ENCODE peak calls at places on chromosomes 13 and 19, in nine cellular contexts. Z is CD4-positive, alpha-beta T cell; N is cardiac muscle cell; S is fibroblast of pulmonary artery; K is progenitor cell of endocrine pancreas; I is nephron progenitor cell; E is neural progenitor cell; H is neural crest cell; R is Calu3. V is an unnamed sample.

GRCh38 chr19:17246681-17247425 is 1.1 kb upstream of the NR2F6 start:
- DNase-seq in Z (no peak), N (peak; percentile 29), S (no peak), K (peak; percentile 33), I (peak; percentile 49), E (no peak), H (no peak), R (no peak), V (no peak)

GRCh38 chr13:113475911-113476310 is 14.6 kb downstream of the DCUN1D2 start:
- DNase-seq in Z (no peak), N (no peak), S (no peak), K (no peak), I (no peak), E (no peak), H (no peak), R (no peak), V (no peak)

GRCh38 chr19:53847555-53847954 is 20.1 kb upstream of the MYADM start:
- DNase-seq in Z (no peak), N (no peak), S (no peak), K (no peak), I (no peak), E (no peak), H (no peak), R (no peak), V (no peak)

GRCh38 chr19:47854459-47854858 is 4.6 kb upstream of the TPRX2 start:
- DNase-seq in Z (no peak), N (no peak), S (no peak), K (no peak), I (no peak), E (no peak), H (no peak), R (no peak), V (no peak)

GRCh38 chr13:51113969-51114368 is 2.9 kb upstream of the C13orf42 start:
- DNase-seq in Z (no peak), N (no peak), S (no peak), K (no peak), I (no peak), E (no peak), H (no peak), R (no peak), V (no peak)

GRCh38 chr19:8023371-8023770 is 17.9 kb upstream of the ELAVL1 start:
- DNase-seq in Z (no peak), N (no peak), S (no peak), K (no peak), I (no peak), E (no peak), H (no peak), R (no peak), V (no peak)

GRCh38 chr19:6521718-6522646 is 8.8 kb upstream of the TNFSF9 start:
- DNase-seq in Z (peak; percentile 18), N (peak; percentile 41), S (peak; percentile 36), K (no peak), I (no peak), E (no peak), H (no peak), R (no peak), V (no peak)

GRCh38 chr13:21123956-21124355 is 52.4 kb downstream of the SKA3 start:
- DNase-seq in Z (no peak), N (no peak), S (no peak), K (no peak), I (no peak), E (no peak), H (no peak), R (no peak), V (no peak)

GRCh38 chr19:31675187-31675913 is 326.1 kb upstream of the TSHZ3 start:
- DNase-seq in Z (no peak), N (peak; percentile 61), S (peak; percentile 6), K (no peak), I (no peak), E (no peak), H (no peak), R (no peak), V (no peak)

GRCh38 chr13:112842343-112842856 is 126.6 kb upstream of the MCF2L start:
- DNase-seq in Z (no peak), N (peak; percentile 84), S (peak; percentile 43), K (no peak), I (peak; percentile 16), E (peak; percentile 71), H (no peak), R (no peak), V (peak; percentile 47)

GRCh38 chr19:29084266-29084665 is 128.7 kb downstream of the UQCRFS1 start:
- DNase-seq in Z (no peak), N (peak; percentile 7), S (no peak), K (peak; percentile 19), I (peak; percentile 40), E (peak; percentile 46), H (peak; percentile 28), R (peak; percentile 54), V (peak; percentile 50)
- TF ChIP-seq CTCF in Z (no peak), N (peak; percentile 12), S (no peak), K (peak; percentile 61), I (peak; percentile 41), E (peak; percentile 59), H (peak; percentile 49), R (peak; percentile 51), V (peak; percentile 61)

DNA sequence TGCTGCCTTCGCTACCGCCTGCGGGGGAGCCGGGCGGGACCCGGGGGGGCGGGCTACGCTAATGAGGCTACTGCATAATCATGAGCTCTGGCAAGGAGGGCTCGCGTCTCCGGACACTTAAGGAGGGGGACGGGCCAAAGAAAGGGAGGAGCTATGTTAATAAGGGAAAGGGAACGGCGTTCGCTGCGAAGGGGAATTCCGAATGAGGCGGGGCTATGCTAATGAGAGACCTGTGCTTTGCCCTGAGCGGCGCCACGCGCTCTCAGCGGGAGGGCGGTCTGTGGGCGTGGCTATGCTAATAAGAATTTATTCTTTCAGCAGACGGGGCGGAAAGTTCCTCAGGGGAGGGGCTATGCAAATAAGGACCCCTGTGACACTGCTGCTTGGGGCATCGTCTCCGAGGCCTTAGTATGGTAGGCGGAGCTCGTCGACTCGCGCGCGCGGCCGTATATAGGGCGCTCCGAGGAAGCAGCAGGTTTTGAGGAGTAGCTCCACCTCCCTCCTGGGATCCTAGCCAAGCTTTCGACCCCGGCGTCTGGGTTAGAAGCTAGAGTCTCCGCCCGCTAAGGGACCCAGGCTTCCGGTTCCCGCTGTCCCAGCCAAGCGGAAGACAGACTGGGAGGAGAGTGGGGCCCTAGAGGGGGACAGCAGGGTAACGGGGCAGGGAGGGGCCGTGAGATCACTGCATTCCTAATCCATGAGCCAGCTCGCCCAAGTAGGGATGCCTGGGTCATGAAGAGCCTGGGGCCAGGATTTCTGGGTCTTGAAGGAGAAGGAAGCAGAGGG is at the start of gene RRAS:
- DNase-seq in Z (peak; percentile 99), N (peak; percentile 100), S (peak; percentile 100), K (peak; percentile 98), I (peak; percentile 100), E (peak; percentile 100), H (peak; percentile 99), R (peak; percentile 100), V (peak; percentile 99)
- TF ChIP-seq CTCF in Z (no peak), N (no peak), S (no peak), K (no peak), I (no peak), E (no peak), H (no peak), R (no peak), V (no peak)

DNA sequence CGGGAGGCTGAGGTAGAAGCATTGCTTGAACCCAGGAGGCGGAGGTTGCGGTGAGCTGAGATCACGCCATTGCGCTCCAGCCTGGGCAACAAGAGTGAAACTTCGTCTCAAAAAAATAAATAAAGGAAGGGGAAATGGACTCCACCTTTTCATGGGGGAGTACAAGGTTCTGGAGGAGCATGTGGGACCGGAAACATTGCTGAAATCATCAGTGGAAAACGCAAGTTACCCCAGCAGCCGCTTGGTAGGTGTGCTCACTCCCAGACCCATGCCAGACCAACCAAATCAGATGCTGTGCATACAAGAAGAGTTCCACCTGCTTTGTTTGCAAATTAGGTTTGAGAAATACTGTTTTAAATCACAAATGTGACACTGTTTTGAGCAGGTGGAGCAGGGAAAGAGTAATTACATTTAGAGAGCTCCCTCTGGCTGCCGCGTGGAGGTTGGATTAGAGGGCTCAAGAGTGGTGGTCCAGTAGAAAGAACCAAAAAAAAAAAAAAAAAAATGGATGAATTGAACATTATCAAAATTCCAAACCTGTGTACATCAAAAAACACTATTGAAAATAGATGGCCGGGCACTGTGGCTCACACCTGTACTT is 4.9 kb downstream of the ERICH4 start:
- DNase-seq in Z (no peak), N (no peak), S (no peak), K (no peak), I (no peak), E (no peak), H (no peak), R (no peak), V (no peak)
- TF ChIP-seq CTCF in Z (no peak), N (peak; percentile 14), S (peak; percentile 9), K (no peak), I (no peak), E (peak; percentile 4), H (no peak), R (no peak), V (no peak)

DNA sequence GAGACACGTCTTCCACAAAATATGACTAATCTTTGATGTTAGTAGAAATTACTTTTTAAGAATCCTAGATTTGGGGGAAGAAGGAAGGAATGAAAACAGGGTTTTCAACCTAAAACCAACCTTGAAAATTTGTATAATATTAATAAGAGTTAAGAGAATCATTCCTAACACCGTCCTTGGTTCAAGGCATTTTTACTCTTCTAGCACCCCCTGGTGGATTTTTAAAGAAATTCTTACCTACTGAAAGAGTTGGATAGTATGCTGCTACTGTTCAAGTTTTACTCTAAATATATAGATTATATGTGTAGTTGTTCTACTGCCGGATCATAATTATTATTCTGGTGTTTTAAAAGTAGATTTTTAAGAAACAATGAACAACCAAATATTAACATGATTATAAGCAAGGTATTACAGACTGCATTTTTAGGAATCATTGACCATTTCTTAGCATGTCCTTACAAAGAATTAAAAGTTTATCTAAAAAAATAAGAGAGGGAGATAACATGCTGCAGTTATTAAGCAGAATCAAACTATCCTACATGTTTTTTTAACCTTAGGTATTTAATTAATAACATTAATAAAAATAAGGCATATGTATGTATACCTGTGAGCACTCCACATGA is 7.4 kb upstream of the SLITRK6 start:
- DNase-seq in Z (no peak), N (peak; percentile 75), S (peak; percentile 82), K (no peak), I (peak; percentile 13), E (peak; percentile 62), H (no peak), R (no peak), V (no peak)
- TF ChIP-seq CTCF in Z (peak; percentile 61), N (peak; percentile 44), S (peak; percentile 50), K (peak; percentile 80), I (peak; percentile 79), E (peak; percentile 87), H (peak; percentile 92), R (no peak), V (peak; percentile 91)

DNA sequence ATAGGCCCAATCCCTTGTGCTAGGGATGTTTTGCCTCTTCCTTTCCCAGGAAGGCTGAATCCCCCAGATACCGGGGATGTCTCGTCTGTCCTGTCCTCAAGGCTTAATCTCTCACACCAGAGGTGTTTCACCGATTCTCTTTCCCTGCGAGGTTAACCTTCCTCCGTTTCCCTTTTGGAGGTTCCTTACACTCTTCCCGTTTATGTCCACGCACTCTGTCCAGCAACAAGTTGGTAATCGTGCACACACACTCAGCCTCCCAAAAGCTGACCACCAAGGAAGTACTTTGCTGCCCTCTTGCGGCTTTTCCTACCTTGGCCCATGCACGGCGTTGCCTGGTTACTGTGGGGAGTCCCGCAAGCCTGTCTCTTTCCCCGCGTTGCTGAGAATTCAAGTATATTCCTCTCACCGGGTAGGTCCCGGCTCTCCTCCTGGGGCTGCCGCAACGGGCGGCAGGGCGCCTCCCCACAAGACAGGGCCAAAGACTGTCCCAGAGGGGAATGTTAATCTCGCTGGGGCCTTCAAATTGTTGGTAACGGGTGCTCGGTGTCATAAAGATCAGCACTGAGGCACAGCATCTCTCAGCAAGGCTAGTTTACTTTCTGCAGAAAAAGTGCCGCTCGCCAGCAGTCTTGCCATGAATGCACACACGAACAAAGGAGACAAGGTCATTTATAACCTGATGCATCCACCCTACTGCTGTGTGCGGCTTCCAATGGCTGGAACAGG is 36.7 kb upstream of the CD177 start:
- DNase-seq in Z (no peak), N (peak; percentile 15), S (peak; percentile 11), K (no peak), I (peak; percentile 40), E (peak; percentile 91), H (peak; percentile 9), R (peak; percentile 41), V (no peak)
- TF ChIP-seq CTCF in Z (no peak), N (peak; percentile 26), S (peak; percentile 25), K (peak; percentile 6), I (peak; percentile 23), E (peak; percentile 86), H (peak; percentile 31), R (no peak), V (no peak)